ENCODE peak calls at places on chromosomes 5 and 9, in four cellular contexts. R, E, J and U are unnamed samples.

GRCh38 chr5:113187879-113188278 is 211.3 kb downstream of the DCP2 start:
- DNase-seq in E (no peak), J (no peak), R (no peak), U (no peak)

GRCh38 chr5:179731791-179732411 is 721 bp upstream of the MAML1 start:
- DNase-seq in E (peak; percentile 56), J (peak; percentile 31), R (peak; percentile 69), U (peak; percentile 48)

GRCh38 chr5:148875205-148875875 is 48.9 kb downstream of the ADRB2 start:
- DNase-seq in J (no peak), R (no peak), E (no peak), U (no peak)

GRCh38 chr9:99607852-99608448 is 213.7 kb upstream of the NR4A3 start:
- DNase-seq in E (no peak), R (no peak), J (no peak), U (no peak)

GRCh38 chr5:57566914-57567313 is 84.3 kb upstream of the ACTBL2 start:
- DNase-seq in R (no peak), E (no peak), J (no peak), U (no peak)

GRCh38 chr5:172115541-172115982 is 72.5 kb downstream of the STK10 start:
- DNase-seq in R (no peak), E (no peak), J (no peak), U (no peak)

GRCh38 chr9:76560481-76560891 is 101.5 kb downstream of the GCNT1 start:
- DNase-seq in R (no peak), E (no peak), J (no peak), U (peak; percentile 53)

GRCh38 chr9:77922587-77922986 is 109.0 kb downstream of the GNAQ start:
- DNase-seq in J (no peak), E (no peak), R (no peak), U (no peak)

GRCh38 chr5:141934099-141934844 is 10.6 kb downstream of the DELE1 start:
- DNase-seq in E (no peak), J (peak; percentile 35), R (no peak), U (no peak)

GRCh38 chr5:151243564-151243963 is 9.4 kb upstream of the GM2A start:
- DNase-seq in R (no peak), E (no peak), J (no peak), U (no peak)

GRCh38 chr5:53603009-53603687 is 42.7 kb downstream of the NDUFS4 start:
- DNase-seq in R (no peak), J (no peak), E (no peak), U (no peak)

DNA sequence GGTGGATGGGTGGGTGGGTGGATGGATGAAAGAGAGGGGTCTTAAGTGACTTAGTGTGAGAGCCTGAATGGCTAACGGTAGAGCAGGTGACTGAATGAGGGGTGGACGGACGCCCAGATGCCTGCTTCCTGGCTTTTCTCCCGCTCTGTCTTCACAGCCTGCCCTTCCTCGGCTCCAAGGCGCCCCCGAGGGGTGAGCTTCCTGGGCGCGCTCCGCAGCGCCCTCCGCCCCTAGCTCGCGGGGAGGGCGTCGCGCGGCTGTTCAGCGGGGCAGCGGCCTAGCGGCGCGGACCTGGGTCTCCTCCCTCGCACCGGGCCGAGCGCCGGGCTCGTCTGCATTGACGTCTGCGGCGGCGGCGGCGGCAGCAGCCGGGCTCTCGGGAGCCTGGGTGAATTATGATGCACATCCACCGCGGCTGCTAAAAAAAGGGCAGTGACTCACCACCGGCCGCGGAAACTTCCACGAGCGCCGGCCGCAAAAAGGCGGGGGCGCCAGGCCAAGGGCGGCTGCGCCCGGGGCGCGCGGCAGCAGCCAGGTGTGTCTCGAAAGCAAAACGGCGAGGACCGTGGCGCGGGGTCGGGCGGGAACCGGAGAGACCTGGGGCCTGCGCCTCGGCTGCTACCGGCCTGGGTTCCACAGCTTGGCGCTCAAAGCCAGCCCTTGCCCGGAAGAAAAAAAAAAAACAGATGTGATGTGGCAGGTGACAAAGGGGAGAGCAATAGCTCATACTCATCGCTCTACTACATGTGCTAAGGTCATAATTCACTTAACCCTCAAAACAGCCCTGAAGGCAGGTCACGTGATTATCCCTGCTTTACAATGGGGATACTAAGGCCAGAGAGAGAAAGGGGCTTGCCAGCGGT is 143.0 kb upstream of the ADRA1B start:
- DNase-seq in R (peak; percentile 91), J (peak; percentile 89), E (peak; percentile 91), U (peak; percentile 61)
- TF ChIP-seq POLR2A in R (no peak), J (peak; percentile 58), E (peak; percentile 38), U (no peak)

GRCh38 chr9:101485873-101486692 is 47.6 kb upstream of the RNF20 start:
- DNase-seq in R (no peak), E (peak; percentile 67), J (peak; percentile 41), U (no peak)

GRCh38 chr9:101487443-101487855 is 46.2 kb upstream of the RNF20 start:
- DNase-seq in E (no peak), J (no peak), R (no peak), U (no peak)

GRCh38 chr9:101481296-101481695 is 45.7 kb upstream of the ALDOB start:
- DNase-seq in R (no peak), J (no peak), E (no peak), U (no peak)

GRCh38 chr9:101484046-101484445 is 48.5 kb upstream of the ALDOB start:
- DNase-seq in E (no peak), J (no peak), R (no peak), U (no peak)

DNA sequence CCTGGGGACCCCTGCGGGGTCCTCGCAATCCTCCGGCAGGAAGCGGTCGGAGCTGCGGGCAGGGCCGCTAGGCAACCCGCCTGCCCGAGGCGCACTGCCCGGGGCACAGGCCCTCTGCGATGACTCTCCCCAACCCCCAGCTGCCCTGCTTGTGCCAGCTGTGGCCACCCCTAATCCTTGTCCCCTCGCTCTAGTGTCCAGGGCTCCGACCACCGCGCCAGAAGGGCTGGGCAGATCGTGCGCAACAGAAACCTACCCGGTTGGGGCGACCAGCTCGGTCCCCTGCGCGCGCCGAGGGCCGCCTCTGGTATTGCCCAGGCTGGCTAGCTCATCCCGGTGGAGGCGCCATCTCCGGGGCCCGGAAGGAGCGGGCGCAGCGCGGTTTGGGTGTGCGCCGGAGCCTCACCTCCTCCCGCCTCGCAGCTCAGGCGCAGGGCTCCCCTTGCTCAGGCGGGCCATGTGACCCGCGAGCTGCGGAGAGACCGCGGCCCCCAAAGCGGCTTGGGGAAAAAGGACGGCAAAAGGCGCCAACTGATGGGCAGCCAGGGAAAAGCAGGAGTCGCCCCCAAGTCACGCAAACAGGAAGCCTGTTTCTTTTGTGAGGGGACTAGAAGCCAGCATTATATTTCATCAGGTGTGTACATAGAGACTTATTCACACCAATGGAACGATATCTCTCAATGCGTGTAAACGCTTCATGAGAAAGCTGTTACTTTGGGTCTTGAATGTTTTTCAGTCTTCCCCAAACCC is 46.8 kb upstream of the RNF20 start:
- DNase-seq in E (peak; percentile 83), J (peak; percentile 68), R (peak; percentile 67), U (no peak)
- TF ChIP-seq POLR2A in E (peak; percentile 79), J (peak; percentile 54), R (peak; percentile 40), U (no peak)

DNA sequence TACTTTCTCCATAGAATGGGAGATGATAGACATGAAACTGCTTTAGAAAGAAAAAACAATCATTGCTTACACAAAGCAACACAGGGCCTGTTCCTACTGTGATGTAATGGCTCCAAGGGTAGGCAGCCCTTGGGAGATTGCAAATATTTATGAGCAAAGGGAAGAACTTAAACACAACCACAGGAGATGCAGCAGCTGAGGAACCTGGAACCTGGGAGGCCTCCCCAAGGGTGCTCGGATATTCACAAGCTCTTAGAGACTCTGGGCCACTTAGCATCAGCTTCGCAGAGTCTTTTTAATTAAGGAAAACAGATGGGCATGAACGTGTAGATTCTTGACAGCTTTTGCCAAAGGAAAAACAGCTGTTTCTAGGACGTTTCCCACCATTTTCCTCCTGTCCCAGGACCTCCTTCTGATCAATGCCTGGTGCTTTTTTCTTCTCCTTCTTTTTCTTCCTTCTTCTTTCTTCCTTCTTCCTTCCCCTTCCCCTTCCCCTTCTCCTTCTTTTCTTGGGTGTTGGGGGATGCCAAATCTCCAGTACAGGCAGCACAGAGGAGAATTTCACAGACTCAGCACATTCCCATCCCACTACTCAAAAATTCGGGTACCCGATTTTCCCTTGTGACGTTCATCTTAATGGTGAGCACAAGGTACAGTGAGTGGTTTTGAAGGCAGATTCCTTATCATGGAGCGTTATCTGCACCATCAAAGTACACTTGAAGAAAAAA is 28.1 kb upstream of the TCF7 start:
- DNase-seq in J (no peak), E (no peak), R (peak; percentile 15), U (no peak)
- TF ChIP-seq POLR2A in J (no peak), E (no peak), R (no peak), U (no peak)

GRCh38 chr9:28487561-28487960 is 914.3 kb upstream of the C9orf72 start:
- DNase-seq in J (no peak), R (no peak), E (no peak), U (no peak)
- TF ChIP-seq POLR2A in J (no peak), R (no peak), E (no peak), U (no peak)

GRCh38 chr9:91192785-91193657 is 168.7 kb downstream of the AUH start:
- DNase-seq in R (peak; percentile 96), J (peak; percentile 88), E (peak; percentile 85), U (peak; percentile 96)
- TF ChIP-seq POLR2A in R (no peak), J (peak; percentile 57), E (no peak), U (peak; percentile 16)

GRCh38 chr5:14809369-14810144 is 62.0 kb downstream of the ANKH start:
- DNase-seq in R (peak; percentile 73), J (no peak), E (no peak), U (peak; percentile 89)
- TF ChIP-seq POLR2A in R (no peak), J (no peak), E (no peak), U (no peak)